ENCODE peak calls at places on chromosomes 4 and X, in nine cellular contexts. J is activated gamma-delta T cell treated with anti-CD3 and anti-CD28 coated beads, Interleukin-2, amount 50 U/mL, for 16 hours; X is stimulated activated CD8-positive, alpha-beta memory T cell treated with anti-CD3 and anti-CD28 coated beads, Interleukin-15, amount 100 ng/mL, for 4 hours; B is pons; M is cardiac fibroblast; V is epithelial cell of esophagus; A is T1000; F is KBM-7; T is NCI-H187. G is an unnamed sample.

GRCh38 chrX:134023851-134024281 is 38.5 kb upstream of the GPC3 start:
- DNase-seq in J (no peak), X (no peak), B (no peak), M (peak; percentile 19), V (no peak), A (no peak), F (no peak), T (no peak), G (no peak)

GRCh38 chr4:26264109-26264508 is 56.7 kb upstream of the RBPJ start:
- DNase-seq in J (no peak), X (no peak), B (no peak), M (no peak), V (no peak), A (no peak), F (no peak), T (no peak), G (no peak)

GRCh38 chrX:63855896-63856295 is 70.9 kb upstream of the ARHGEF9 start:
- DNase-seq in J (no peak), X (no peak), B (no peak), M (no peak), V (peak; percentile 13), A (no peak), F (no peak), T (no peak), G (peak; percentile 61)

GRCh38 chrX:38275615-38276014 is 51.7 kb downstream of the RPGR start:
- DNase-seq in J (no peak), X (no peak), B (no peak), M (peak; percentile 74), V (peak; percentile 85), A (peak; percentile 0), F (no peak), T (no peak), G (peak; percentile 87)

GRCh38 chr4:18882468-18882867 is 860.9 kb upstream of the LCORL start:
- DNase-seq in J (no peak), X (no peak), B (no peak), M (peak; percentile 57), V (peak; percentile 75), A (peak; percentile 54), F (no peak), T (no peak), G (peak; percentile 91)

GRCh38 chr4:25861951-25862410 is 807 bp downstream of the SEL1L3 start:
- DNase-seq in J (no peak), X (no peak), B (peak; percentile 15), M (peak; percentile 38), V (peak; percentile 44), A (no peak), F (peak; percentile 43), T (no peak), G (peak; percentile 49)

GRCh38 chr4:185115827-185116232 is 27.2 kb upstream of the SLC25A4 start:
- DNase-seq in J (no peak), X (no peak), B (no peak), M (peak; percentile 99), V (no peak), A (no peak), F (peak; percentile 78), T (no peak), G (peak; percentile 87)

GRCh38 chr4:125368161-125368560 is 53.4 kb downstream of the FAT4 start:
- DNase-seq in J (no peak), X (no peak), B (no peak), M (peak; percentile 70), V (peak; percentile 9), A (no peak), F (no peak), T (no peak), G (no peak)

GRCh38 chr4:3480528-3481112 is 17.5 kb downstream of the DOK7 start:
- DNase-seq in J (peak; percentile 61), X (peak; percentile 33), B (peak; percentile 22), M (peak; percentile 83), V (peak; percentile 65), A (peak; percentile 79), F (peak; percentile 86), T (peak; percentile 68), G (peak; percentile 80)

GRCh38 chr4:13522282-13523104 is 21.8 kb downstream of the NKX3-2 start:
- DNase-seq in J (no peak), X (no peak), B (no peak), M (no peak), V (no peak), A (no peak), F (no peak), T (no peak), G (no peak)

GRCh38 chr4:189128341-189128740 is 812.3 kb upstream of the FRG1 start:
- DNase-seq in J (no peak), X (no peak), B (no peak), M (no peak), V (peak; percentile 96), A (no peak), F (no peak), T (no peak), G (no peak)

GRCh38 chrX:74506310-74507115 is 85.2 kb downstream of the SLC16A2 start:
- DNase-seq in J (no peak), X (no peak), B (no peak), M (no peak), V (no peak), A (no peak), F (no peak), T (no peak), G (peak; percentile 23)

GRCh38 chr4:100450449-100450848 is 67.4 kb downstream of the EMCN start:
- DNase-seq in J (no peak), X (no peak), B (no peak), M (no peak), V (peak; percentile 71), A (no peak), F (no peak), T (no peak), G (peak; percentile 3)

GRCh38 chrX:48648299-48648698 is 35.3 kb upstream of the WAS start:
- DNase-seq in J (peak; percentile 9), X (peak; percentile 1), B (peak; percentile 79), M (peak; percentile 77), V (peak; percentile 31), A (no peak), F (peak; percentile 68), T (no peak), G (peak; percentile 44)

GRCh38 chrX:50805316-50805715 is 8.7 kb downstream of the SHROOM4 start:
- DNase-seq in J (no peak), X (no peak), B (no peak), M (peak; percentile 25), V (no peak), A (no peak), F (no peak), T (no peak), G (peak; percentile 78)

GRCh38 chr4:47071863-47072441 is 40.6 kb downstream of the GABRB1 start:
- DNase-seq in J (no peak), X (no peak), B (no peak), M (peak; percentile 5), V (peak; percentile 44), A (no peak), F (no peak), T (no peak), G (peak; percentile 67)

GRCh38 chr4:71163317-71163716 is 169.9 kb downstream of the DCK start:
- DNase-seq in J (no peak), X (no peak), B (no peak), M (no peak), V (no peak), A (no peak), F (no peak), T (no peak), G (no peak)

GRCh38 chr4:20984011-20984836 is 284.0 kb downstream of the PACRGL start:
- DNase-seq in J (no peak), X (no peak), B (no peak), M (peak; percentile 0), V (no peak), A (no peak), F (no peak), T (no peak), G (peak; percentile 14)

GRCh38 chr4:76211769-76212168 is 1.9 kb downstream of the SCARB2 start:
- DNase-seq in J (no peak), X (no peak), B (peak; percentile 36), M (no peak), V (no peak), A (no peak), F (no peak), T (no peak), G (no peak)

GRCh38 chr4:1410491-1411325 is 4.5 kb upstream of the NKX1-1 start:
- DNase-seq in J (no peak), X (no peak), B (no peak), M (peak; percentile 54), V (peak; percentile 41), A (peak; percentile 42), F (peak; percentile 70), T (no peak), G (peak; percentile 18)

GRCh38 chr4:155025762-155026457 is 182.5 kb upstream of the NPY2R start:
- DNase-seq in J (no peak), X (no peak), B (peak; percentile 19), M (peak; percentile 77), V (peak; percentile 58), A (no peak), F (peak; percentile 76), T (no peak), G (peak; percentile 51)

GRCh38 chr4:15610855-15611254 is 44.3 kb downstream of the FBXL5 start:
- DNase-seq in J (no peak), X (no peak), B (no peak), M (no peak), V (no peak), A (no peak), F (no peak), T (no peak), G (no peak)

GRCh38 chrX:136767104-136767941 is 13.4 kb downstream of the ARHGEF6 start:
- DNase-seq in J (no peak), X (no peak), B (no peak), M (peak; percentile 66), V (peak; percentile 28), A (peak; percentile 3), F (peak; percentile 90), T (no peak), G (peak; percentile 55)

GRCh38 chr4:24044610-24045589 is 155.1 kb upstream of the PPARGC1A start:
- DNase-seq in J (no peak), X (no peak), B (no peak), M (no peak), V (no peak), A (no peak), F (no peak), T (no peak), G (peak; percentile 61)

GRCh38 chrX:45164021-45164621 is 36.6 kb downstream of the DIPK2B start:
- DNase-seq in J (no peak), X (no peak), B (no peak), M (peak; percentile 46), V (no peak), A (no peak), F (no peak), T (no peak), G (no peak)

GRCh38 chr4:155008389-155008788 is 200.0 kb upstream of the NPY2R start:
- DNase-seq in J (no peak), X (no peak), B (peak; percentile 6), M (no peak), V (peak; percentile 6), A (no peak), F (no peak), T (no peak), G (no peak)

GRCh38 chrX:47854474-47854873 is 17.8 kb downstream of the ZNF81 start:
- DNase-seq in J (no peak), X (no peak), B (peak; percentile 20), M (peak; percentile 54), V (peak; percentile 32), A (no peak), F (peak; percentile 65), T (no peak), G (peak; percentile 18)

GRCh38 chrX:13837290-13837745 is 20.4 kb upstream of the GPM6B start:
- DNase-seq in J (no peak), X (no peak), B (peak; percentile 64), M (peak; percentile 0), V (no peak), A (peak; percentile 0), F (no peak), T (no peak), G (no peak)

GRCh38 chrX:42107495-42108139 is 184.3 kb upstream of the CASK start:
- DNase-seq in J (no peak), X (no peak), B (no peak), M (no peak), V (no peak), A (no peak), F (no peak), T (no peak), G (no peak)

GRCh38 chrX:3788494-3789233 is 75.2 kb upstream of the PRKX start:
- DNase-seq in J (peak; percentile 8), X (no peak), B (no peak), M (no peak), V (no peak), A (no peak), F (no peak), T (no peak), G (no peak)

GRCh38 chr4:143396695-143397094 is 60.0 kb downstream of the GAB1 start:
- DNase-seq in J (no peak), X (no peak), B (no peak), M (no peak), V (no peak), A (no peak), F (no peak), T (no peak), G (no peak)

G was measured in kidney tubule cell.